ENCODE peak calls at places on chromosomes 6 and 20, in four cellular contexts. N is A549, J is K562, W is GM12878. V is an unnamed sample.

GRCh38 chr6:81204741-81205140 is 547.7 kb downstream of the TENT5A start:
- DNase-seq in W (no peak), N (no peak), J (no peak), V (no peak)

GRCh38 chr6:107618672-107619071 is 128.8 kb downstream of the SOBP start:
- DNase-seq in N (no peak), W (peak; percentile 86), J (no peak), V (no peak)

GRCh38 chr6:89657445-89658158 is 19.1 kb upstream of the LYRM2 start:
- DNase-seq in J (no peak), N (no peak), W (no peak), V (no peak)

GRCh38 chr6:154302111-154302752 is 54.4 kb downstream of the IPCEF1 start:
- DNase-seq in J (no peak), N (no peak), W (peak; percentile 90), V (peak; percentile 95)

GRCh38 chr6:113362542-113363430 is 494.4 kb upstream of the MARCKS start:
- DNase-seq in W (no peak), J (no peak), N (no peak), V (peak; percentile 20)

GRCh38 chr6:35415065-35415880 is 36.9 kb upstream of the FANCE start:
- DNase-seq in N (peak; percentile 66), J (peak; percentile 78), W (no peak), V (peak; percentile 96)

GRCh38 chr6:119241124-119241491 is 108.5 kb downstream of the MAN1A1 start:
- DNase-seq in W (peak; percentile 8), N (no peak), J (no peak), V (peak; percentile 59)

GRCh38 chr6:36977470-36977941 is 8.5 kb downstream of the MTCH1 start:
- DNase-seq in J (peak; percentile 83), N (peak; percentile 41), W (no peak), V (no peak)

GRCh38 chr6:11645016-11645415 is 107.5 kb downstream of the TMEM170B start:
- DNase-seq in J (no peak), W (no peak), N (no peak), V (peak; percentile 72)

GRCh38 chr6:104344223-104344622 is 515.5 kb downstream of the HACE1 start:
- DNase-seq in W (no peak), J (no peak), N (no peak), V (no peak)

GRCh38 chr6:17269840-17270239 is 11.3 kb upstream of the RBM24 start:
- DNase-seq in N (no peak), W (no peak), J (no peak), V (peak; percentile 76)

DNA sequence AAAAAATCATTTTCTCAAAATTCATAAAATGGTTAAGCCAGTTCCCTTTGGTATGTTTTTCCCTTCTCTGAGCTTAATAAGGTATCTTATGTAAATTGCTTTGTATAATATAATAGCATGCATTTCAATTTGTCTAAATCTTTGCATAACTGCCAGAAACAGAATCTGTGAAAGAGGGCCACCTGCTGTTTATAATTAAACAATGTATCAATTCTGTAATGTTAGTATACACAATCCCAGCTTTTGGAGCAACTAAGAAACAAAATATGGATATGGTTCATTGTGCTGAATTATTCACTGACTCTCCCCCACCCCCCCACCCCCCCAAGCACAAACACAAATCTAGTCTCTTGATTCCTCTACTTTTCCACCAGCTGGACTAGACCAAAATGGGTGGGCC is 54.8 kb downstream of the GPX5 start:
- DNase-seq in W (no peak), J (no peak), N (no peak), V (no peak)
- TF ChIP-seq ELK1 in W (no peak), J (no peak), N (no peak), V (no peak)

GRCh38 chr6:7784248-7784647 is 58.3 kb downstream of the BMP6 start:
- DNase-seq in N (no peak), W (no peak), J (no peak), V (no peak)

GRCh38 chr6:7784706-7785105 is 58.8 kb downstream of the BMP6 start:
- DNase-seq in W (peak; percentile 1), N (no peak), J (no peak), V (no peak)

GRCh38 chr6:7786206-7786605 is 60.3 kb downstream of the BMP6 start:
- DNase-seq in N (no peak), W (no peak), J (no peak), V (peak; percentile 8)

GRCh38 chr6:7787137-7787575 is 61.3 kb downstream of the BMP6 start:
- DNase-seq in W (no peak), J (no peak), N (no peak), V (peak; percentile 74)

DNA sequence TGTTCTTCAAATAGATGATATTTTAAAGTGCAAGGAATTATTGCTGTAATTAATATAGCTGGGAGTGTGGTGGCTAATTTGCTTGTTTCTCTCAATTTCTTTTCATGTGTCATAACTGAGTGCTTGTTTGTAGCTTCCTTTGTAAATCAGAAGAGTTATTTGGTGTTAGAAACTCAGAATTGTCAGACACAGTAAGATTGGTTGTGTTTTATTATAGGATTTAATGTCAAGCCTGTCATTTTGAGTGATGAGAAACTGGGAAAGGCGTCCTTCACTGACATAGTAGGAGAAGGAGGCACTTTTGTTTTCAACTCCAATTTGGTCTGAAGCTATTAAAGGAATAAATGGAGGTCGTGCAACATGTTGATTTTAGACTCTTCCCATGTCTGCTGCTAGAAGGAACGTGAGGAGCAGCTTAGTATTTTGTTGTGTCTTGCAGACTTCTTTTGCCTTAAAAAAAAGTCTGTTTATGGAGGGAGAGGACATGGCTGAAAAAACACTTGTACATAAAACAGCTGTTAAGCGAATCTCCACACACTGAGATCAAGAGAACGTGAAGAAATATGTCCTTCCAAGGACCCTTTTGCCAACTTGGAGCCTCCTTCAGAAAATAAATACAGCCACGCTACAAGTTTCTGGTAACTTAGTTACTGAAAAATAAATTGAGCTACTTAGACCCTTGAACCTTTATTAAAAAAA is 59.5 kb downstream of the BMP6 start:
- DNase-seq in W (no peak), N (no peak), J (no peak), V (no peak)
- TF ChIP-seq ELK1 in W (no peak), N (no peak), J (no peak), V (no peak)

GRCh38 chr20:47984437-47984836 is 199.2 kb upstream of the SULF2 start:
- DNase-seq in W (no peak), J (no peak), N (no peak), V (no peak)

GRCh38 chr20:47988601-47989116 is 203.4 kb upstream of the SULF2 start:
- DNase-seq in N (no peak), W (no peak), J (no peak), V (no peak)

GRCh38 chr20:47982574-47983360 is 197.5 kb upstream of the SULF2 start:
- DNase-seq in N (no peak), J (peak; percentile 19), W (no peak), V (no peak)

GRCh38 chr20:47981242-47981641 is 196.0 kb upstream of the SULF2 start:
- DNase-seq in W (no peak), N (no peak), J (no peak), V (no peak)

GRCh38 chr20:47985092-47985850 is 200.0 kb upstream of the SULF2 start:
- DNase-seq in J (peak; percentile 86), N (peak; percentile 22), W (no peak), V (peak; percentile 18)
- TF ChIP-seq ELK1 in J (no peak), N (no peak), W (no peak), V (no peak)

GRCh38 chr6:132491303-132491702 is 21.6 kb downstream of the STX7 start:
- DNase-seq in N (no peak), J (no peak), W (no peak), V (peak; percentile 52)
- TF ChIP-seq ELK1 in N (no peak), J (no peak), W (no peak), V (no peak)

GRCh38 chr20:32908334-32909292 is 49.9 kb downstream of the EFCAB8 start:
- DNase-seq in W (no peak), J (no peak), N (no peak), V (no peak)
- TF ChIP-seq ELK1 in W (no peak), J (no peak), N (no peak), V (no peak)

GRCh38 chr20:57469418-57470211 is 55.3 kb downstream of the CTCFL start:
- DNase-seq in W (no peak), N (no peak), J (no peak), V (no peak)
- TF ChIP-seq ELK1 in W (no peak), N (no peak), J (no peak), V (no peak)

GRCh38 chr6:44563397-44563796 is 175.9 kb downstream of the CDC5L start:
- DNase-seq in W (no peak), N (no peak), J (no peak), V (peak; percentile 8)
- TF ChIP-seq ELK1 in W (no peak), N (no peak), J (no peak), V (no peak)